ENCODE peak calls at places on chromosomes 11 and 22, in five cellular contexts. K, U, F, C and J are unnamed samples.
A peak's percentile ranks its signal among the peaks of the same experiment; 100 is the strongest.

GRCh38 chr11:67213251-67213650 is 53.0 kb upstream of the GRK2 start:
- DNase-seq in U (no peak), F (no peak), K (no peak), C (no peak), J (no peak)

GRCh38 chr22:40416636-40417035 is 46.2 kb downstream of the SGSM3 start:
- DNase-seq in F (no peak), U (no peak), C (no peak), K (no peak), J (no peak)

GRCh38 chr11:93652161-93652597 is 9.3 kb upstream of the CEP295 start:
- DNase-seq in C (peak; percentile 21), K (peak; percentile 36), F (peak; percentile 74), U (peak; percentile 61), J (peak; percentile 24)

GRCh38 chr22:17872491-17872890 is 98.2 kb upstream of the BID start:
- DNase-seq in C (no peak), F (no peak), U (no peak), K (peak; percentile 43), J (no peak)

GRCh38 chr11:59615132-59615636 is 390 bp downstream of the OSBP start:
- DNase-seq in F (peak; percentile 8), C (no peak), K (no peak), U (no peak), J (peak; percentile 78)

GRCh38 chr11:105211806-105212531 is 72.4 kb upstream of the CARD18 start:
- DNase-seq in F (no peak), C (no peak), K (no peak), U (no peak), J (no peak)

GRCh38 chr11:72770799-72771198 is 18.6 kb upstream of the ARAP1 start:
- DNase-seq in U (no peak), C (no peak), F (no peak), K (no peak), J (no peak)

GRCh38 chr11:39745401-39745800 is 1714.1 kb downstream of the LRRC4C start:
- DNase-seq in C (no peak), F (no peak), K (no peak), U (no peak), J (no peak)

GRCh38 chr22:28025333-28025732 is 106.3 kb upstream of the PITPNB start:
- DNase-seq in F (no peak), K (peak; percentile 53), C (no peak), U (no peak), J (no peak)

GRCh38 chr22:38738475-38739070 is 17.2 kb downstream of the SUN2 start:
- DNase-seq in K (no peak), U (no peak), F (no peak), C (no peak), J (no peak)

GRCh38 chr11:44673691-44674090 is 53.1 kb upstream of the TSPAN18 start:
- DNase-seq in U (no peak), K (no peak), F (no peak), C (no peak), J (no peak)